ENCODE peak calls at places on chromosomes 3 and 15, in seven cellular contexts. One of them, this sample, is unnamed.

GRCh38 chr15:98689431-98689861 is 41.1 kb downstream of the IGF1R start:
- DNase-seq in nephron progenitor cell: no peak
- DNase-seq in ovary: no peak
- DNase-seq in Calu3: peak
- DNase-seq in NB4: peak
- DNase-seq in pancreas: no peak
- DNase-seq in progenitor cell of endocrine pancreas: no peak
- DNase-seq in this sample: no peak

GRCh38 chr3:170323371-170323770 is 34.1 kb upstream of the SKIL start:
- DNase-seq in ovary: no peak
- DNase-seq in Calu3: no peak
- DNase-seq in pancreas: no peak
- DNase-seq in progenitor cell of endocrine pancreas: no peak
- DNase-seq in nephron progenitor cell: no peak
- DNase-seq in NB4: no peak
- DNase-seq in this sample: no peak

GRCh38 chr15:75354454-75354853 is 7.6 kb downstream of the NEIL1 start:
- DNase-seq in ovary: peak
- DNase-seq in progenitor cell of endocrine pancreas: no peak
- DNase-seq in NB4: no peak
- DNase-seq in Calu3: no peak
- DNase-seq in nephron progenitor cell: no peak
- DNase-seq in pancreas: no peak
- DNase-seq in this sample: no peak

GRCh38 chr3:9884555-9885165 is 4.6 kb upstream of the CIDEC start:
- DNase-seq in progenitor cell of endocrine pancreas: no peak
- DNase-seq in pancreas: no peak
- DNase-seq in Calu3: peak
- DNase-seq in NB4: no peak
- DNase-seq in ovary: no peak
- DNase-seq in nephron progenitor cell: no peak
- DNase-seq in this sample: no peak

GRCh38 chr3:76657909-76658308 is 382.0 kb upstream of the ROBO2 start:
- DNase-seq in progenitor cell of endocrine pancreas: no peak
- DNase-seq in pancreas: no peak
- DNase-seq in NB4: no peak
- DNase-seq in ovary: no peak
- DNase-seq in nephron progenitor cell: no peak
- DNase-seq in Calu3: no peak
- DNase-seq in this sample: no peak

GRCh38 chr15:59691194-59691805 is 2.2 kb upstream of the BNIP2 start:
- DNase-seq in NB4: peak
- DNase-seq in progenitor cell of endocrine pancreas: no peak
- DNase-seq in ovary: peak
- DNase-seq in Calu3: peak
- DNase-seq in nephron progenitor cell: peak
- DNase-seq in pancreas: no peak
- DNase-seq in this sample: no peak

GRCh38 chr3:24220859-24221657 is 273.6 kb downstream of the THRB start:
- DNase-seq in Calu3: no peak
- DNase-seq in progenitor cell of endocrine pancreas: no peak
- DNase-seq in pancreas: no peak
- DNase-seq in NB4: no peak
- DNase-seq in nephron progenitor cell: no peak
- DNase-seq in ovary: peak
- DNase-seq in this sample: no peak

GRCh38 chr3:40452057-40452456 is 5.1 kb upstream of the RPL14 start:
- DNase-seq in Calu3: no peak
- DNase-seq in NB4: no peak
- DNase-seq in pancreas: no peak
- DNase-seq in progenitor cell of endocrine pancreas: no peak
- DNase-seq in nephron progenitor cell: no peak
- DNase-seq in ovary: no peak
- DNase-seq in this sample: no peak

GRCh38 chr15:85800460-85801123 is 5.9 kb upstream of the KLHL25 start:
- DNase-seq in nephron progenitor cell: no peak
- DNase-seq in NB4: no peak
- DNase-seq in progenitor cell of endocrine pancreas: no peak
- DNase-seq in ovary: no peak
- DNase-seq in pancreas: peak
- DNase-seq in Calu3: peak
- DNase-seq in this sample: no peak

GRCh38 chr15:63447277-63447676 is 57.1 kb upstream of the USP3 start:
- DNase-seq in Calu3: no peak
- DNase-seq in NB4: no peak
- DNase-seq in pancreas: no peak
- DNase-seq in ovary: no peak
- DNase-seq in progenitor cell of endocrine pancreas: no peak
- DNase-seq in nephron progenitor cell: no peak
- DNase-seq in this sample: no peak

GRCh38 chr3:52193059-52193458 is 4.9 kb upstream of the ALAS1 start:
- DNase-seq in Calu3: no peak
- DNase-seq in pancreas: no peak
- DNase-seq in progenitor cell of endocrine pancreas: no peak
- DNase-seq in ovary: peak
- DNase-seq in NB4: no peak
- DNase-seq in nephron progenitor cell: no peak
- DNase-seq in this sample: no peak

GRCh38 chr15:56763496-56763895 is 30.2 kb upstream of the ZNF280D start:
- DNase-seq in pancreas: no peak
- DNase-seq in nephron progenitor cell: no peak
- DNase-seq in ovary: no peak
- DNase-seq in NB4: no peak
- DNase-seq in Calu3: no peak
- DNase-seq in progenitor cell of endocrine pancreas: no peak
- DNase-seq in this sample: no peak

GRCh38 chr15:51103330-51103729 is 8.6 kb upstream of the TNFAIP8L3 start:
- DNase-seq in pancreas: no peak
- DNase-seq in ovary: no peak
- DNase-seq in nephron progenitor cell: no peak
- DNase-seq in progenitor cell of endocrine pancreas: no peak
- DNase-seq in NB4: no peak
- DNase-seq in Calu3: no peak
- DNase-seq in this sample: no peak

GRCh38 chr15:27272446-27272845 is 301.5 kb downstream of the GABRG3 start:
- DNase-seq in pancreas: no peak
- DNase-seq in Calu3: no peak
- DNase-seq in NB4: no peak
- DNase-seq in nephron progenitor cell: no peak
- DNase-seq in ovary: no peak
- DNase-seq in progenitor cell of endocrine pancreas: no peak
- DNase-seq in this sample: no peak

GRCh38 chr15:84631706-84632272 is 22.3 kb downstream of the WDR73 start:
- DNase-seq in NB4: no peak
- DNase-seq in ovary: no peak
- DNase-seq in Calu3: no peak
- DNase-seq in progenitor cell of endocrine pancreas: no peak
- DNase-seq in nephron progenitor cell: no peak
- DNase-seq in pancreas: no peak
- DNase-seq in this sample: no peak

GRCh38 chr15:97114900-97115763 is 784.6 kb downstream of the NR2F2 start:
- DNase-seq in NB4: no peak
- DNase-seq in pancreas: no peak
- DNase-seq in Calu3: no peak
- DNase-seq in ovary: no peak
- DNase-seq in progenitor cell of endocrine pancreas: no peak
- DNase-seq in nephron progenitor cell: no peak
- DNase-seq in this sample: no peak

GRCh38 chr3:105649469-105649868 is 219.3 kb downstream of the CBLB start:
- DNase-seq in Calu3: no peak
- DNase-seq in ovary: no peak
- DNase-seq in NB4: peak
- DNase-seq in nephron progenitor cell: no peak
- DNase-seq in progenitor cell of endocrine pancreas: no peak
- DNase-seq in pancreas: no peak
- DNase-seq in this sample: no peak

GRCh38 chr3:115760722-115761121 is 137.4 kb downstream of the GAP43 start:
- DNase-seq in ovary: no peak
- DNase-seq in pancreas: no peak
- DNase-seq in progenitor cell of endocrine pancreas: no peak
- DNase-seq in NB4: no peak
- DNase-seq in nephron progenitor cell: no peak
- DNase-seq in Calu3: no peak
- DNase-seq in this sample: no peak

GRCh38 chr3:63968612-63969350 is 54.5 kb downstream of the PSMD6 start:
- DNase-seq in progenitor cell of endocrine pancreas: no peak
- DNase-seq in pancreas: no peak
- DNase-seq in Calu3: no peak
- DNase-seq in nephron progenitor cell: no peak
- DNase-seq in NB4: no peak
- DNase-seq in ovary: no peak
- DNase-seq in this sample: no peak

GRCh38 chr15:34754171-34754580 is 622 bp downstream of the GJD2 start:
- DNase-seq in NB4: no peak
- DNase-seq in progenitor cell of endocrine pancreas: no peak
- DNase-seq in pancreas: no peak
- DNase-seq in Calu3: no peak
- DNase-seq in ovary: no peak
- DNase-seq in nephron progenitor cell: no peak
- DNase-seq in this sample: no peak

DNA sequence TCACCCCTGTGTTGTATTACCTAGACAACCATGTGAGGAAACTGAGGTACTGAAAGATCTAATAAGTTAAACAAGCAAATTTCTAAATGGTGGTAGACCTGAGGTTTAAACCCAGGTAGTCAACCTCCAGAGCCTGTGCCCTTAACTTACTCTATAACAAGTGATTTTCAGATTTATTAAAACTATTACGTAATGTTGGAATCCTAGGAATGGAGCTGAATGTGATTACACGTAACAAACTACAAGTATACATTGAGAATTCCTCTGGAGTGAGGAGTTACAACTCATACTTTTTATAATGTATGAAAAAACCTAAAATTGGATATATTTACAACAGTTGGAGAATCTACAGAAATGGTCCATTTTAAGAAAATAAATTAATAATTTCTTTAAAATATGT is 18.0 kb downstream of the FAM98B start:
- DNase-seq in progenitor cell of endocrine pancreas: no peak
- DNase-seq in Calu3: no peak
- DNase-seq in nephron progenitor cell: no peak
- DNase-seq in NB4: no peak
- DNase-seq in ovary: no peak
- DNase-seq in pancreas: no peak
- DNase-seq in this sample: no peak
- TF ChIP-seq CTCF in progenitor cell of endocrine pancreas: no peak
- TF ChIP-seq CTCF in Calu3: no peak
- TF ChIP-seq CTCF in nephron progenitor cell: no peak
- TF ChIP-seq CTCF in NB4: no peak
- TF ChIP-seq CTCF in ovary: no peak
- TF ChIP-seq CTCF in pancreas: no peak
- TF ChIP-seq CTCF in this sample: no peak

GRCh38 chr3:67614195-67614594 is 40.2 kb downstream of the SUCLG2 start:
- DNase-seq in nephron progenitor cell: no peak
- DNase-seq in NB4: no peak
- DNase-seq in progenitor cell of endocrine pancreas: no peak
- DNase-seq in ovary: no peak
- DNase-seq in pancreas: no peak
- DNase-seq in Calu3: no peak
- DNase-seq in this sample: no peak
- TF ChIP-seq CTCF in nephron progenitor cell: no peak
- TF ChIP-seq CTCF in NB4: no peak
- TF ChIP-seq CTCF in progenitor cell of endocrine pancreas: no peak
- TF ChIP-seq CTCF in ovary: no peak
- TF ChIP-seq CTCF in pancreas: no peak
- TF ChIP-seq CTCF in Calu3: no peak
- TF ChIP-seq CTCF in this sample: no peak

DNA sequence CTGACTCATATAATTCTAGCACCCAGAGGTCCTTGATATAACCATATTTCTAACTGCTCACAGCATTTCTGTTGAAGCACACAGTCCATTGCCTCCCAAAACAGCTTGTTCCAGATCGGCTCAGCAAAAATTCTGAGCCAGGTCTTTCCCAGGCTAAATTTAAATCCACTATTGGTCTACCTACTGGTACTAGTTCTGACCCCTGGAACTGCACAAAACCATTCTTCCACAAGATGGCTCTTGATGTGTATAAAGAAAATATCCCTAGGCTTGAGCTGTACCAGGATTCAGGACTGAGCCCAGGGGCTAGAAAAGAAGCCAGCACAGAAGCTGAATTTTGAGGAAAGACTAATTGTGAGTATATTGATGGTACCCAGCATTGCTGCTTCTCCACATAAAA is 75.4 kb upstream of the ABHD17C start:
- DNase-seq in nephron progenitor cell: no peak
- DNase-seq in ovary: no peak
- DNase-seq in Calu3: no peak
- DNase-seq in pancreas: no peak
- DNase-seq in progenitor cell of endocrine pancreas: no peak
- DNase-seq in NB4: peak
- DNase-seq in this sample: no peak
- TF ChIP-seq CTCF in nephron progenitor cell: no peak
- TF ChIP-seq CTCF in ovary: no peak
- TF ChIP-seq CTCF in Calu3: no peak
- TF ChIP-seq CTCF in pancreas: no peak
- TF ChIP-seq CTCF in progenitor cell of endocrine pancreas: peak
- TF ChIP-seq CTCF in NB4: no peak
- TF ChIP-seq CTCF in this sample: no peak

GRCh38 chr3:160287666-160288065 is 62.4 kb downstream of the C3orf80 start:
- DNase-seq in Calu3: no peak
- DNase-seq in progenitor cell of endocrine pancreas: no peak
- DNase-seq in pancreas: no peak
- DNase-seq in ovary: no peak
- DNase-seq in nephron progenitor cell: no peak
- DNase-seq in NB4: no peak
- DNase-seq in this sample: no peak

GRCh38 chr3:160291909-160292299 is 66.7 kb downstream of the C3orf80 start:
- DNase-seq in progenitor cell of endocrine pancreas: no peak
- DNase-seq in pancreas: peak
- DNase-seq in nephron progenitor cell: no peak
- DNase-seq in ovary: no peak
- DNase-seq in NB4: no peak
- DNase-seq in Calu3: no peak
- DNase-seq in this sample: no peak

GRCh38 chr3:160286231-160286630 is 61.0 kb downstream of the C3orf80 start:
- DNase-seq in progenitor cell of endocrine pancreas: no peak
- DNase-seq in nephron progenitor cell: no peak
- DNase-seq in ovary: no peak
- DNase-seq in NB4: no peak
- DNase-seq in pancreas: no peak
- DNase-seq in Calu3: no peak
- DNase-seq in this sample: no peak

GRCh38 chr3:160296591-160296990 is 71.4 kb downstream of the C3orf80 start:
- DNase-seq in pancreas: no peak
- DNase-seq in nephron progenitor cell: no peak
- DNase-seq in Calu3: no peak
- DNase-seq in progenitor cell of endocrine pancreas: no peak
- DNase-seq in ovary: no peak
- DNase-seq in NB4: no peak
- DNase-seq in this sample: no peak

DNA sequence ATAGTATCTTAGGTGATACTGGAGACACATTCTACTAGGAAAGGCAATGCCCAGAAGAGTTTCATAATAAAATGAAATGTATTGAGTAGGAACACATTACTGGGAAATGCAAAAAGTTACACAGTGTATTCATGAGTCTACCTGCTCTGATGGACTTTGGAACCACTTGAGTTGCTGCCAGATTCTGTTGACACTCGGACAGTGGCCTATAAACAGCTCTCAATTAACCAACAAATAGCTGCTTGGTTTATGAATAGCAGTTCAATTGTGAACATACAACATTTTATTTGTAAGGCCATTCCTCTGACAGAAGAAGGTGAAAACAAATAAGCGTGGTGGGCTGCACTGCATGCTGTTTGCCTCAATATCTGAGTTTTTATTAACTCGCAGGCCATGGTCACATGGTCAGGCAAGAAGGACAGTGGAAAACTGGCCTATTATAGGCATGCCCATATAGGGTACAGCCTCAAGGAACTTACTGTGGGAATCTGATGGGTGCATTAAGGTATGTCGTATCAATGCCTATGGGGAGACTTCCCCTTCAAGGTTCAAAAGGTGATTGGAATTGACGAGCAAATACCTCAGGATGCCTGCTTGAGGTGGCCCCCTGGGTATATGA is 66.2 kb downstream of the C3orf80 start:
- DNase-seq in progenitor cell of endocrine pancreas: no peak
- DNase-seq in pancreas: peak
- DNase-seq in Calu3: peak
- DNase-seq in NB4: no peak
- DNase-seq in nephron progenitor cell: no peak
- DNase-seq in ovary: no peak
- DNase-seq in this sample: no peak
- TF ChIP-seq CTCF in progenitor cell of endocrine pancreas: no peak
- TF ChIP-seq CTCF in pancreas: no peak
- TF ChIP-seq CTCF in Calu3: no peak
- TF ChIP-seq CTCF in NB4: no peak
- TF ChIP-seq CTCF in nephron progenitor cell: no peak
- TF ChIP-seq CTCF in ovary: no peak
- TF ChIP-seq CTCF in this sample: no peak

This sample was measured in D721Med.